ENCODE peak calls at places on chromosomes 11 and 22, in six cellular contexts. One of them, this sample, is unnamed.

GRCh38 chr22:31857247-31857646 is 87.1 kb upstream of the YWHAH start:
- DNase-seq in Calu3: no peak
- DNase-seq in IMR-90: no peak
- DNase-seq in substantia nigra: no peak
- DNase-seq in stimulated activated CD4-positive, alpha-beta T cell treated with anti-CD3 and anti-CD28 coated beads, TNF-alpha, amount 100 ng/mL, for 48 hours: no peak
- DNase-seq in pancreas: no peak
- DNase-seq in this sample: no peak

GRCh38 chr22:29109853-29110252 is 37.0 kb downstream of the KREMEN1 start:
- DNase-seq in Calu3: no peak
- DNase-seq in IMR-90: peak; percentile 54
- DNase-seq in substantia nigra: no peak
- DNase-seq in stimulated activated CD4-positive, alpha-beta T cell treated with anti-CD3 and anti-CD28 coated beads, TNF-alpha, amount 100 ng/mL, for 48 hours: no peak
- DNase-seq in pancreas: no peak
- DNase-seq in this sample: no peak

GRCh38 chr22:39308614-39309363 is 10.6 kb downstream of the RPL3 start:
- DNase-seq in Calu3: peak; percentile 79
- DNase-seq in IMR-90: peak; percentile 96
- DNase-seq in substantia nigra: no peak
- DNase-seq in stimulated activated CD4-positive, alpha-beta T cell treated with anti-CD3 and anti-CD28 coated beads, TNF-alpha, amount 100 ng/mL, for 48 hours: no peak
- DNase-seq in pancreas: no peak
- DNase-seq in this sample: peak; percentile 98

GRCh38 chr11:92978226-92979111 is 9.0 kb downstream of the MTNR1B start:
- DNase-seq in Calu3: no peak
- DNase-seq in IMR-90: peak; percentile 44
- DNase-seq in substantia nigra: peak; percentile 24
- DNase-seq in stimulated activated CD4-positive, alpha-beta T cell treated with anti-CD3 and anti-CD28 coated beads, TNF-alpha, amount 100 ng/mL, for 48 hours: no peak
- DNase-seq in pancreas: no peak
- DNase-seq in this sample: no peak

GRCh38 chr11:32088117-32088941 is 2.5 kb upstream of the RCN1 start:
- DNase-seq in Calu3: peak; percentile 61
- DNase-seq in IMR-90: peak; percentile 91
- DNase-seq in substantia nigra: no peak
- DNase-seq in stimulated activated CD4-positive, alpha-beta T cell treated with anti-CD3 and anti-CD28 coated beads, TNF-alpha, amount 100 ng/mL, for 48 hours: no peak
- DNase-seq in pancreas: no peak
- DNase-seq in this sample: peak; percentile 85

GRCh38 chr11:67120881-67121710 is 2.0 kb downstream of the KDM2A start:
- DNase-seq in Calu3: no peak
- DNase-seq in IMR-90: peak; percentile 45
- DNase-seq in substantia nigra: peak; percentile 7
- DNase-seq in stimulated activated CD4-positive, alpha-beta T cell treated with anti-CD3 and anti-CD28 coated beads, TNF-alpha, amount 100 ng/mL, for 48 hours: no peak
- DNase-seq in pancreas: no peak
- DNase-seq in this sample: peak; percentile 71

GRCh38 chr11:117836077-117836960 is 11.8 kb upstream of the FXYD2 start:
- DNase-seq in Calu3: no peak
- DNase-seq in IMR-90: no peak
- DNase-seq in substantia nigra: no peak
- DNase-seq in stimulated activated CD4-positive, alpha-beta T cell treated with anti-CD3 and anti-CD28 coated beads, TNF-alpha, amount 100 ng/mL, for 48 hours: no peak
- DNase-seq in pancreas: peak; percentile 23
- DNase-seq in this sample: no peak

GRCh38 chr11:10561947-10562346 is 6.5 kb downstream of the LYVE1 start:
- DNase-seq in Calu3: no peak
- DNase-seq in IMR-90: no peak
- DNase-seq in substantia nigra: no peak
- DNase-seq in stimulated activated CD4-positive, alpha-beta T cell treated with anti-CD3 and anti-CD28 coated beads, TNF-alpha, amount 100 ng/mL, for 48 hours: no peak
- DNase-seq in pancreas: no peak
- DNase-seq in this sample: no peak

GRCh38 chr11:67117667-67118058 is 1.4 kb upstream of the KDM2A start:
- DNase-seq in Calu3: peak; percentile 14
- DNase-seq in IMR-90: no peak
- DNase-seq in substantia nigra: peak; percentile 15
- DNase-seq in stimulated activated CD4-positive, alpha-beta T cell treated with anti-CD3 and anti-CD28 coated beads, TNF-alpha, amount 100 ng/mL, for 48 hours: no peak
- DNase-seq in pancreas: peak; percentile 67
- DNase-seq in this sample: no peak

GRCh38 chr22:50017701-50018224 is 5.2 kb upstream of the IL17REL start:
- DNase-seq in Calu3: no peak
- DNase-seq in IMR-90: no peak
- DNase-seq in substantia nigra: no peak
- DNase-seq in stimulated activated CD4-positive, alpha-beta T cell treated with anti-CD3 and anti-CD28 coated beads, TNF-alpha, amount 100 ng/mL, for 48 hours: no peak
- DNase-seq in pancreas: no peak
- DNase-seq in this sample: no peak